ENCODE peak calls at places on chromosomes 6 and 20, in six cellular contexts. C is neural crest cell, V is fibroblast of mammary gland, R is prostate gland, A is AG09319, D is endothelial cell. Z is an unnamed sample.

GRCh38 chr6:30793521-30794194 is 49.3 kb upstream of the IER3 start:
- DNase-seq in C (no peak), V (peak; percentile 49), R (no peak), A (no peak), D (no peak), Z (no peak)

GRCh38 chr6:166707045-166707444 is 80.0 kb upstream of the RPS6KA2 start:
- DNase-seq in C (peak; percentile 61), V (peak; percentile 31), R (no peak), A (no peak), D (peak; percentile 76), Z (peak; percentile 50)

GRCh38 chr6:63509652-63510352 is 62.5 kb upstream of the LOC128125822 start:
- DNase-seq in C (no peak), V (peak; percentile 78), R (peak; percentile 22), A (no peak), D (no peak), Z (no peak)

GRCh38 chr6:14456941-14457340 is 339.4 kb downstream of the CD83 start:
- DNase-seq in C (no peak), V (no peak), R (no peak), A (no peak), D (no peak), Z (no peak)

GRCh38 chr6:143325379-143326140 is 124.9 kb downstream of the ADAT2 start:
- DNase-seq in C (no peak), V (peak; percentile 74), R (no peak), A (no peak), D (no peak), Z (no peak)

GRCh38 chr6:1871936-1872335 is 262.2 kb downstream of the FOXC1 start:
- DNase-seq in C (no peak), V (no peak), R (no peak), A (no peak), D (no peak), Z (no peak)

GRCh38 chr6:149064026-149065017 is 253.2 kb upstream of the TAB2 start:
- DNase-seq in C (no peak), V (no peak), R (no peak), A (no peak), D (no peak), Z (no peak)

GRCh38 chr20:50568549-50568942 is 58.4 kb downstream of the PTPN1 start:
- DNase-seq in C (no peak), V (no peak), R (no peak), A (no peak), D (no peak), Z (no peak)

GRCh38 chr6:81144346-81144745 is 608.1 kb downstream of the TENT5A start:
- DNase-seq in C (no peak), V (no peak), R (no peak), A (no peak), D (no peak), Z (no peak)

GRCh38 chr20:33765592-33765991 is 33.8 kb downstream of the ZNF341 start:
- DNase-seq in C (no peak), V (no peak), R (no peak), A (no peak), D (no peak), Z (no peak)

GRCh38 chr6:89970609-89971337 is 76.5 kb downstream of the GJA10 start:
- DNase-seq in C (peak; percentile 33), V (peak; percentile 72), R (peak; percentile 40), A (no peak), D (peak; percentile 43), Z (peak; percentile 19)

GRCh38 chr6:167532410-167533294 is 207.8 kb downstream of the TTLL2 start:
- DNase-seq in C (no peak), V (no peak), R (no peak), A (no peak), D (no peak), Z (no peak)

GRCh38 chr6:145948878-145949613 is 15.1 kb downstream of the SHPRH start:
- DNase-seq in C (no peak), V (no peak), R (no peak), A (no peak), D (no peak), Z (no peak)

GRCh38 chr6:17165383-17165782 is 63.5 kb downstream of the STMND1 start:
- DNase-seq in C (no peak), V (no peak), R (no peak), A (peak; percentile 4), D (no peak), Z (no peak)

GRCh38 chr6:12749531-12750379 is 33.2 kb downstream of the PHACTR1 start:
- DNase-seq in C (peak; percentile 28), V (no peak), R (no peak), A (no peak), D (peak; percentile 57), Z (peak; percentile 34)

GRCh38 chr6:127641905-127642304 is 64.9 kb downstream of the C6orf58 start:
- DNase-seq in C (peak; percentile 18), V (peak; percentile 48), R (no peak), A (no peak), D (peak; percentile 38), Z (no peak)
- TF ChIP-seq CTCF in C (peak; percentile 72), V (peak; percentile 78), R (peak; percentile 39), A (peak; percentile 78), D (peak; percentile 61), Z (peak; percentile 66)

GRCh38 chr6:45922728-45923351 is 92.8 kb downstream of the CLIC5 start:
- DNase-seq in C (peak; percentile 60), V (peak; percentile 87), R (peak; percentile 58), A (peak; percentile 81), D (peak; percentile 75), Z (peak; percentile 28)
- TF ChIP-seq CTCF in C (peak; percentile 77), V (peak; percentile 95), R (peak; percentile 80), A (peak; percentile 88), D (peak; percentile 56), Z (peak; percentile 65)

GRCh38 chr6:20058912-20059311 is 153.4 kb downstream of the MBOAT1 start:
- DNase-seq in C (no peak), V (no peak), R (no peak), A (no peak), D (no peak), Z (no peak)

GRCh38 chr6:20061952-20062351 is 150.3 kb downstream of the MBOAT1 start:
- DNase-seq in C (no peak), V (no peak), R (no peak), A (no peak), D (no peak), Z (no peak)

GRCh38 chr6:20060252-20060651 is 152.0 kb downstream of the MBOAT1 start:
- DNase-seq in C (no peak), V (no peak), R (no peak), A (no peak), D (no peak), Z (no peak)

DNA sequence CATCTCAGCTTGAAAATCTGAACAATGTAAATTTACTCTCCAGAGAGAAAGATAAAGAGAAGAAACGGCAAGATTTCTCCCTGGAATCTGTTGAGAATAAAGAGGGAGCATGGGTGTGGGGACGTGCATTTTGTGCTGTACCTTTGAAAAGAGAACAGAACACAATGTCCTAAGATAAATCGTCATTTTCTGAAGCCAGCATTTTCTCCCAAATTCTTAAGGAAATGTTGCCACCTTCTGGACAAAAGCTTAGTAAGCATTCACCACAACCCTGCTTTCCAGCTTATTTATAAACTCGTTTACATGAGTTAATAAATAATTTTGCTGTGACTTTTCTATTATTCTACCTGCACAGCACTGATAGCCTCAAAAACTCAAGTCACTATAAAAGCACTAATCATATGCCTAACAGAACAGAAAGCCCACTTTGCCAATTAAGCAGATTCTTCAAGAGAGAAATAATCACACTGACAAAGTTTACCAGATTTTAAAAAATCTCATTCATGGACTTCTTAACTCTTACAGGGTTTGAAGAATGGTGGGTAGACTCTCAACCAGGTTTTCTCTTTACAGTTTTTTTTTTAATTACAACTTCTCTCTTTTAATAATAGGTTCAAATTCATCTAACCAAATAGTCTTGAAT is 155.8 kb downstream of the MBOAT1 start:
- DNase-seq in C (peak; percentile 10), V (peak; percentile 67), R (no peak), A (peak; percentile 5), D (peak; percentile 35), Z (no peak)
- TF ChIP-seq CTCF in C (peak; percentile 82), V (peak; percentile 54), R (peak; percentile 68), A (peak; percentile 62), D (peak; percentile 34), Z (peak; percentile 83)

DNA sequence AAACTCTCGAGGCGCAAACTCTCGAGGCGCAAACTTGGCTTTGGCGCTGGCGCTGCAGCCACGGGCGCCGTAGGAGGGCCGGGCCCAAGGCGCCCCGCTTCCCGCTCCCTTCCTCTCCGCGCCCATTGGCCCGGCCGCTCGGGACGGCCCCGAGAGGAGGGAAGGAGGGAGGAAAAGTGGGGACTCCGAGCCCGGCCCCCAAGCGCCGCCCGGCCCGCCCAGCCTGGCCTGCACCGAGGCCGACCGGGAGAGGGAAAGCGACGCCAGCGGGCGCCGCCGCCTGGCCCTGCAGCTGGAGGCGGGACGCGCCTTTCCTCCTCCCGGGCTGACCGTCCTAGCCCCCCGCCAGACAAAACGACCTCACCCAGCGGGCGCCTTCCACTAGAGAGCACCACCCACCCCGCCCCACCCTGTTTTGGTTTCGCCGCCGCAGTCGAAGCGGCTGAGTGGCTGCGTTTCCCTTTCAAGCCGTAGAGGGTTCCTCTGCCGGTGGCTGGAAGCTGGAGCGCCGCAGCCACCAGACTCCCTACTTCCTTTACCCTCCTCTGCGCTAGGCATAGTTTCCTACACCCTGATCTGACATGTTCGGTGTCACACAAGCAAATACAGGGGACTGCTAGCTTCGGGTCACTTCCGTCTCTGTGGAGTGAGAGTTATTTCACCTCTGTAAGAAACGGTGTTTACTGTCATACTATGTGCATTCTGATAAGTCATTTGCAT is at the start of gene MBOAT1:
- DNase-seq in C (peak; percentile 71), V (peak; percentile 82), R (peak; percentile 89), A (peak; percentile 83), D (peak; percentile 80), Z (peak; percentile 67)
- TF ChIP-seq CTCF in C (peak; percentile 17), V (no peak), R (peak; percentile 16), A (peak; percentile 16), D (no peak), Z (peak; percentile 25)

GRCh38 chr6:44730771-44731391 is 343.4 kb downstream of the CDC5L start:
- DNase-seq in C (no peak), V (no peak), R (peak; percentile 74), A (no peak), D (no peak), Z (no peak)
- TF ChIP-seq CTCF in C (no peak), V (no peak), R (no peak), A (no peak), D (no peak), Z (no peak)

GRCh38 chr6:33248932-33249731 is 22.5 kb downstream of the VPS52 start:
- DNase-seq in C (peak; percentile 82), V (peak; percentile 99), R (peak; percentile 98), A (peak; percentile 98), D (peak; percentile 91), Z (peak; percentile 83)
- TF ChIP-seq CTCF in C (peak; percentile 12), V (no peak), R (peak; percentile 31), A (peak; percentile 13), D (no peak), Z (no peak)

DNA sequence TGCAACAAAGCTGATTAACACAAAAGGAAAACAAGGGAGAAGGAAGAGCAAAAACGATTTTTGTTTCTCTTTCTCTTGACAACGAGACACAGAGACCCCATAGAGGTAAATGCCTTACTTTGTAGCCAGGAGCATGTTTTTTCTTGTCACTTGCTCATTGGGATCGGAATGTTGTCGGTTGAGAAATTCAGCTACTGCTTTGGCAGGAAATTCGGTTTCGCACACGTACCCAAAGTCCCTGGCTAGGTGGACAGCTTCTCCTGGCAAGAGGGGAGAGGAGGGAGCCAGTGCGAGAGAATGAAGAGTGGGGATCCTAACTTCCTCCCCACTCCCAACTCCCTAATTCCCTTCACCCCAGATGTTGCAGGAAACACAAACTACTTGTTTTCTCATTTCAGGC is 14.5 kb downstream of the TFAP2A start:
- DNase-seq in C (no peak), V (no peak), R (peak; percentile 72), A (no peak), D (no peak), Z (no peak)
- TF ChIP-seq CTCF in C (no peak), V (no peak), R (no peak), A (no peak), D (no peak), Z (no peak)

GRCh38 chr20:11919046-11919445 is 1.4 kb downstream of the BTBD3 start:
- DNase-seq in C (no peak), V (no peak), R (peak; percentile 45), A (no peak), D (no peak), Z (no peak)
- TF ChIP-seq CTCF in C (no peak), V (no peak), R (no peak), A (no peak), D (no peak), Z (peak; percentile 32)

Z was measured in progenitor cell of endocrine pancreas.